ENCODE peak calls at places on chromosomes 7 and 10, in six cellular contexts. One of them, this sample, is unnamed.

GRCh38 chr10:45160266-45160665 is 155.1 kb downstream of the OR13A1 start:
- DNase-seq in endothelial cell: no peak
- DNase-seq in neural progenitor cell: no peak
- DNase-seq in ACHN: no peak
- DNase-seq in NCI-H748 treated with DMSO at 0.1 percent for 48 hours: no peak
- DNase-seq in NCI-H524 treated with DMSO at 0.1 percent for 48 hours: no peak
- DNase-seq in this sample: no peak

GRCh38 chr10:31620236-31621151 is 301.5 kb downstream of the ZEB1 start:
- DNase-seq in endothelial cell: peak
- DNase-seq in neural progenitor cell: peak
- DNase-seq in ACHN: no peak
- DNase-seq in NCI-H748 treated with DMSO at 0.1 percent for 48 hours: no peak
- DNase-seq in NCI-H524 treated with DMSO at 0.1 percent for 48 hours: peak
- DNase-seq in this sample: peak

GRCh38 chr7:133542209-133542780 is 289.4 kb downstream of the EXOC4 start:
- DNase-seq in endothelial cell: no peak
- DNase-seq in neural progenitor cell: no peak
- DNase-seq in ACHN: no peak
- DNase-seq in NCI-H748 treated with DMSO at 0.1 percent for 48 hours: no peak
- DNase-seq in NCI-H524 treated with DMSO at 0.1 percent for 48 hours: no peak
- DNase-seq in this sample: no peak

GRCh38 chr10:75350791-75351190 is 50.8 kb downstream of the ZNF503 start:
- DNase-seq in endothelial cell: no peak
- DNase-seq in neural progenitor cell: no peak
- DNase-seq in ACHN: peak
- DNase-seq in NCI-H748 treated with DMSO at 0.1 percent for 48 hours: no peak
- DNase-seq in NCI-H524 treated with DMSO at 0.1 percent for 48 hours: no peak
- DNase-seq in this sample: no peak

GRCh38 chr7:36128448-36129047 is 24.5 kb upstream of the EEPD1 start:
- DNase-seq in endothelial cell: no peak
- DNase-seq in neural progenitor cell: no peak
- DNase-seq in ACHN: peak
- DNase-seq in NCI-H748 treated with DMSO at 0.1 percent for 48 hours: peak
- DNase-seq in NCI-H524 treated with DMSO at 0.1 percent for 48 hours: no peak
- DNase-seq in this sample: peak

GRCh38 chr10:25682203-25682950 is 251.7 kb upstream of the MYO3A start:
- DNase-seq in endothelial cell: no peak
- DNase-seq in neural progenitor cell: peak
- DNase-seq in ACHN: no peak
- DNase-seq in NCI-H748 treated with DMSO at 0.1 percent for 48 hours: peak
- DNase-seq in NCI-H524 treated with DMSO at 0.1 percent for 48 hours: no peak
- DNase-seq in this sample: peak

GRCh38 chr7:151790826-151791379 is 86.0 kb downstream of the PRKAG2 start:
- DNase-seq in endothelial cell: no peak
- DNase-seq in neural progenitor cell: no peak
- DNase-seq in ACHN: no peak
- DNase-seq in NCI-H748 treated with DMSO at 0.1 percent for 48 hours: no peak
- DNase-seq in NCI-H524 treated with DMSO at 0.1 percent for 48 hours: no peak
- DNase-seq in this sample: no peak

GRCh38 chr7:111735661-111736323 is 173.5 kb upstream of the IMMP2L start:
- DNase-seq in endothelial cell: peak
- DNase-seq in neural progenitor cell: peak
- DNase-seq in ACHN: peak
- DNase-seq in NCI-H748 treated with DMSO at 0.1 percent for 48 hours: peak
- DNase-seq in NCI-H524 treated with DMSO at 0.1 percent for 48 hours: no peak
- DNase-seq in this sample: peak

GRCh38 chr10:3774814-3775670 is 10.0 kb downstream of the KLF6 start:
- DNase-seq in endothelial cell: no peak
- DNase-seq in neural progenitor cell: no peak
- DNase-seq in ACHN: peak
- DNase-seq in NCI-H748 treated with DMSO at 0.1 percent for 48 hours: no peak
- DNase-seq in NCI-H524 treated with DMSO at 0.1 percent for 48 hours: no peak
- DNase-seq in this sample: no peak